ENCODE peak calls at places on chromosomes 13 and 19, in four cellular contexts. G, L, V and O are unnamed samples.

GRCh38 chr13:36480726-36481485 is 48.6 kb downstream of the CCNA1 start:
- DNase-seq in G (no peak), L (no peak), V (no peak), O (no peak)

GRCh38 chr13:99652141-99652540 is 150.9 kb downstream of the TM9SF2 start:
- DNase-seq in V (no peak), L (no peak), G (no peak), O (no peak)

GRCh38 chr19:56707821-56708220 is 36.3 kb upstream of the ZNF835 start:
- DNase-seq in V (no peak), G (no peak), L (no peak), O (no peak)

GRCh38 chr13:67518785-67519184 is 288.6 kb upstream of the PCDH9 start:
- DNase-seq in G (no peak), L (no peak), V (peak; percentile 41), O (no peak)

GRCh38 chr13:52414963-52415362 is 9.0 kb upstream of the THSD1 start:
- DNase-seq in G (peak; percentile 69), V (no peak), L (no peak), O (peak; percentile 46)

GRCh38 chr13:106916329-106916728 is 348.4 kb upstream of the ARGLU1 start:
- DNase-seq in L (no peak), V (no peak), G (no peak), O (no peak)

GRCh38 chr13:44373601-44374347 is at the start of gene SERP2:
- DNase-seq in G (no peak), L (peak; percentile 90), V (peak; percentile 41), O (no peak)

GRCh38 chr19:10271543-10272086 is 695 bp downstream of the ICAM1 start:
- DNase-seq in L (no peak), V (no peak), G (peak; percentile 56), O (peak; percentile 33)

GRCh38 chr13:69287050-69287698 is 820.5 kb upstream of the ATXN8OS start:
- DNase-seq in G (no peak), L (no peak), V (no peak), O (no peak)

GRCh38 chr19:13839938-13840750 is 36.8 kb upstream of the NANOS3 start:
- DNase-seq in G (peak; percentile 51), V (no peak), L (peak; percentile 28), O (peak; percentile 83)

GRCh38 chr19:43667524-43668405 is 2.2 kb downstream of the PLAUR start:
- DNase-seq in V (no peak), G (peak; percentile 20), L (no peak), O (no peak)

GRCh38 chr13:106287351-106287750 is 248.1 kb downstream of the EFNB2 start:
- DNase-seq in G (no peak), V (no peak), L (no peak), O (no peak)

GRCh38 chr13:19985219-19985556 is 26.7 kb downstream of the ZMYM2 start:
- DNase-seq in G (no peak), V (no peak), L (no peak), O (no peak)

GRCh38 chr19:37698216-37698615 is 21.3 kb downstream of the ZNF607 start:
- DNase-seq in V (no peak), G (no peak), L (no peak), O (peak; percentile 90)

GRCh38 chr13:23506071-23506820 is 64.0 kb upstream of the TNFRSF19 start:
- DNase-seq in V (no peak), G (peak; percentile 39), L (no peak), O (no peak)

GRCh38 chr13:37026778-37027177 is 26.2 kb downstream of the EXOSC8 start:
- DNase-seq in L (no peak), V (no peak), G (no peak), O (no peak)

GRCh38 chr19:28150129-28150528 is 1062.8 kb downstream of the UQCRFS1 start:
- DNase-seq in L (no peak), G (no peak), V (no peak), O (no peak)

GRCh38 chr19:41951686-41952172 is 7.4 kb downstream of the RABAC1 start:
- DNase-seq in V (peak; percentile 85), L (peak; percentile 88), G (peak; percentile 65), O (peak; percentile 89)

GRCh38 chr13:113861433-113862030 is 2.3 kb downstream of the GAS6 start:
- DNase-seq in L (peak; percentile 32), G (no peak), V (no peak), O (no peak)

GRCh38 chr19:1102407-1103106 is 1.2 kb upstream of the GPX4 start:
- DNase-seq in L (no peak), G (peak; percentile 100), V (no peak), O (peak; percentile 98)

GRCh38 chr13:39561971-39562370 is 41.0 kb downstream of the LHFPL6 start:
- DNase-seq in G (no peak), L (no peak), V (no peak), O (no peak)

GRCh38 chr19:4704317-4704673 is 19.3 kb downstream of the DPP9 start:
- DNase-seq in G (no peak), L (no peak), V (no peak), O (no peak)
- H2AK5ac ChIP-seq in G (no peak overlapping the region), L (no peak overlapping the region), V (no peak overlapping the region), O (no peak overlapping the region)

DNA sequence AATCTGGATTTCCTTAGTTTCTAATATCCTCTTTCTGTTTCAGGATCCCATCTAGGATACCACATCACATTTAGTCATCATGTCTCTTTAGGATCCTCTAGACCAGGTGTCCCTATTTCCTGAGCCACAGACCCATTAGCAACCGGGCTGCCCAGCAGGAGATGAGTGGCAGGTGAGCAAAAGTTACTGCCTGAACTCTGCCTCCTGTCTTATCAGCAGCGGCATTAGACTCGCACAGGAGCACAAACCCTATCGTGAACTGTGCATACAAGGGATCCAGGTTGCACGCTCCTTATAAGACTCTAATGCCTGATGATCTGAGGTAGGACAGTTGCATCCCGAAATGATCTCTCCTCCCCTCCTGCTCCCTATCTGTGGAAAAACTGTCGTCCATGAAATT is 7.8 kb upstream of the CEBPG start:
- DNase-seq in L (no peak), G (no peak), V (no peak), O (no peak)
- H2BK120ac ChIP-seq in L (no peak overlapping the region), G (no peak overlapping the region), V (no peak overlapping the region), O (no peak overlapping the region)

GRCh38 chr19:54525636-54526035 is 23.0 kb downstream of the LAIR2 start:
- DNase-seq in L (no peak), V (no peak), G (no peak), O (no peak)
- H4K91ac ChIP-seq in L (no peak overlapping the region), V (no peak overlapping the region), G (no peak overlapping the region), O (no peak overlapping the region)

GRCh38 chr19:4914736-4915501 is 5.6 kb downstream of the UHRF1 start:
- DNase-seq in G (peak; percentile 69), L (no peak), V (no peak), O (peak; percentile 46)

GRCh38 chr19:4911786-4912672 is 2.7 kb downstream of the UHRF1 start:
- DNase-seq in G (peak; percentile 100), V (no peak), L (no peak), O (peak; percentile 87)

GRCh38 chr19:4911314-4911713 is 2.0 kb downstream of the UHRF1 start:
- DNase-seq in V (no peak), L (no peak), G (peak; percentile 25), O (no peak)

GRCh38 chr19:4913996-4914735 is 4.9 kb downstream of the UHRF1 start:
- DNase-seq in V (no peak), G (peak; percentile 18), L (no peak), O (no peak)

GRCh38 chr19:4916292-4917082 is 7.2 kb downstream of the UHRF1 start:
- DNase-seq in G (no peak), V (no peak), L (no peak), O (no peak)
- H2AK5ac ChIP-seq in G (peak overlapping the region; percentile 91), V (no peak overlapping the region), L (no peak overlapping the region), O (peak overlapping the region; percentile 20)

DNA sequence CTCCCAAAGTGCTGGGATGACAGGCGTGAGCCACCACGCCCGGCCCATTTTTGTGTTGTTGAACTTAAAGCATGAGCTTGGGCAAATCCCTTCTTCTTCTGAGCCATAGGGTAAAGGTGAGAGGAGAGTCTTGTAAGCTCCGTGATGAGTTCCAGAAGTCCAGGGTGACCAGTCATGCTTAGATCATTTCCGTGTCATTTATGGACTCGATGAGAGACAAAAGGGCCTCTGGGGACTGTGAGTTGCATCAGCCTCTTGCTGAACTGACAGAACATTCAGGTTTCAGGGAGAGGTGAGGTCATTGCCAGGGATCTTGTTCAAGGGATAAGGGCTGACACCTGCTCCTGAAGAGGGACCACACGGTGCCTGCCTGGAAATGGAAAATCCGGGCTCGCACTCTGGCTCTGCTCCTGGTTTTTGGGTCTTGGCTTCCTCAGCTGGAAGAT is 53.6 kb downstream of the GADD45B start:
- DNase-seq in V (no peak), L (no peak), G (peak; percentile 96), O (peak; percentile 100)
- H2BK120ac ChIP-seq in V (no peak overlapping the region), L (no peak overlapping the region), G (peak overlapping the region; percentile 87), O (no peak overlapping the region)

GRCh38 chr13:110306340-110306959 is 507 bp downstream of the COL4A1 start:
- DNase-seq in V (no peak), G (no peak), L (peak; percentile 43), O (no peak)
- H4K91ac ChIP-seq in V (peak overlapping the region; percentile 61), G (peak overlapping the region; percentile 59), L (no peak overlapping the region), O (peak overlapping the region; percentile 78)

DNA sequence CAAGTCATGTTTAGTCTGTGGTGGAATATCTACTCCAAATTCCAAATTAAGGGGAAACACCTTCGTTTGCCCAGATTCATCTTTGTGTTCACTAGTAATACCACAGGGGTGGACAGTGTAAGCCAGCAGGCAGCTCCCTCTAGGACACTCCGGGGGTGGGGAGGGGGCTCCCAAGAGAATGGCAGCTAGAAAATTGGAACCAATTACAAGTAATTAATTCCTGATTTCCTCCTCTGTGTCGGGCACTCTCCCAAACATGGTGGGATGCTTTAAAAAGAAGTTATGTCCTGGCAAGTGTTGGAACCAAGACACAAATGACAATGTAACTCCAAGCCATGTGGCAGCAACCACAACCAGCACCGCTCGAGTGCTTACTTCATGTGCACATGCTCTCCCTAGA is 5.9 kb downstream of the COL4A1 start:
- DNase-seq in V (no peak), L (no peak), G (no peak), O (no peak)
- H2AK5ac ChIP-seq in V (no peak overlapping the region), L (no peak overlapping the region), G (peak overlapping the region; percentile 64), O (no peak overlapping the region)

DNA sequence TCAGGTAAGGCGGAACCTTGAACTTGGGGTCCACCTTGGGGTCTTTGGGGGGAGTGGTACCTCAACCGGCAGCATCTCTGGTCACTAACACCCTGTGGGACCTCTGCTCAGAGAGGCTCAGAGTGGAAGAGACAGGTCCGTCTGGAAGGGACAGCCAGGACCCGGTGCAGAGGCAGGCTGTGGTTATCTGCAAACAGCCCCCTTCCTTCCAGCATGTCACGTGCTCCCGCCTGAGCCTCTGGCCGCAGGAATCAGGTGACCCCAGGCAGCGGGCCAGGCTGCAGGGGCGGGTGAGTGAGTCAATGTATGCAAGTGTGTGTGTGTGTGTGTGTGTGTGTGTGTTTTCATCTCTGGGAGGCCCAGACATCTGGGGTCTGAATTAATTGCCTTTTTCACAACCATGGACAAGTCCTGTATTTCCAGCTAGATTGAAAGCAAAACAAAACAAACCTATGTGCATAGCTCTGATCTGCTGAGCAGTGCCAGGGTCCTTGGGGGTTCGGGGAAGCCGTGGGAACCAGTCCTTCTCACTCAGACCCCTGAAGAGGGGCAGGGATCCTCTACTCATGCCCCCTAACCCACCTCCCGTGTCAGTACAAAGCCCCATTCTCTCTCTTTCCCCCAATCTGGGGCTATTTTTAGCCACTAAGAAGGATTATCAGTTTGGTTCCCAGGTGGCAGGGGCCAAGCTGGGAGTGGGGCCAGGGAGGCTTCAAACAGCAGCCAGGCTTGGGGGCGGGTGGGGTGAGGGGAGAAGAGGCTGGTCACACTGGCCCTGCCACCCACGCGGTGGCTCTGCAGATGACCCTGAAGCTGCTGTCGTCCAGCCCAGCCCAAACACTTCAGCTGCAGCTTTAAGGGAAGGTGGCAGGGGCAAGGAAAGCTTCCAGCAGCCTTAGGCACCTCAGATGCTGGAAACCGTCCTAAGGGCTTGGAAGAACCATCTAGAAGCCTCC is 31.4 kb downstream of the CERS4 start:
- DNase-seq in V (peak; percentile 79), L (peak; percentile 81), G (peak; percentile 94), O (peak; percentile 55)
- H2BK120ac ChIP-seq in V (peak overlapping the region; percentile 16), L (no peak overlapping the region), G (peak overlapping the region; percentile 40), O (peak overlapping the region; percentile 27)